ENCODE peak calls at places on chromosome 20, in seven cellular contexts. One of them, this sample, is unnamed.

GRCh38 chr20:12318043-12318442 is 400.4 kb downstream of the BTBD3 start:
- DNase-seq in activated naive CD4-positive, alpha-beta T cell treated with anti-CD3 and anti-CD28 coated beads, Interleukin-2, amount 50 U/mL, for 16 hours: no peak
- DNase-seq in activated CD4-positive, alpha-beta T cell treated with anti-CD3 and anti-CD28 coated beads, Interleukin-2, amount 10 ng/mL, durations not matched to agents 7 days and 5 days: no peak
- DNase-seq in SK-N-SH: no peak
- DNase-seq in nephron progenitor cell: no peak
- DNase-seq in occipital lobe: no peak
- DNase-seq in T-helper 22 cell: no peak
- DNase-seq in this sample: no peak

GRCh38 chr20:36314734-36315544 is 8.8 kb downstream of the DLGAP4 start:
- DNase-seq in activated naive CD4-positive, alpha-beta T cell treated with anti-CD3 and anti-CD28 coated beads, Interleukin-2, amount 50 U/mL, for 16 hours: no peak
- DNase-seq in activated CD4-positive, alpha-beta T cell treated with anti-CD3 and anti-CD28 coated beads, Interleukin-2, amount 10 ng/mL, durations not matched to agents 7 days and 5 days: no peak
- DNase-seq in SK-N-SH: no peak
- DNase-seq in nephron progenitor cell: no peak
- DNase-seq in occipital lobe: no peak
- DNase-seq in T-helper 22 cell: no peak
- DNase-seq in this sample: no peak

GRCh38 chr20:6780414-6780813 is 12.9 kb downstream of the BMP2 start:
- DNase-seq in activated naive CD4-positive, alpha-beta T cell treated with anti-CD3 and anti-CD28 coated beads, Interleukin-2, amount 50 U/mL, for 16 hours: no peak
- DNase-seq in activated CD4-positive, alpha-beta T cell treated with anti-CD3 and anti-CD28 coated beads, Interleukin-2, amount 10 ng/mL, durations not matched to agents 7 days and 5 days: no peak
- DNase-seq in SK-N-SH: peak; percentile 17
- DNase-seq in nephron progenitor cell: no peak
- DNase-seq in occipital lobe: no peak
- DNase-seq in T-helper 22 cell: no peak
- DNase-seq in this sample: no peak

GRCh38 chr20:19699132-19699971 is 58.7 kb upstream of the RIN2 start:
- DNase-seq in activated naive CD4-positive, alpha-beta T cell treated with anti-CD3 and anti-CD28 coated beads, Interleukin-2, amount 50 U/mL, for 16 hours: no peak
- DNase-seq in activated CD4-positive, alpha-beta T cell treated with anti-CD3 and anti-CD28 coated beads, Interleukin-2, amount 10 ng/mL, durations not matched to agents 7 days and 5 days: no peak
- DNase-seq in SK-N-SH: no peak
- DNase-seq in nephron progenitor cell: no peak
- DNase-seq in occipital lobe: no peak
- DNase-seq in T-helper 22 cell: no peak
- DNase-seq in this sample: no peak

GRCh38 chr20:21569586-21569985 is 55.7 kb upstream of the NKX2-2 start:
- DNase-seq in activated naive CD4-positive, alpha-beta T cell treated with anti-CD3 and anti-CD28 coated beads, Interleukin-2, amount 50 U/mL, for 16 hours: no peak
- DNase-seq in activated CD4-positive, alpha-beta T cell treated with anti-CD3 and anti-CD28 coated beads, Interleukin-2, amount 10 ng/mL, durations not matched to agents 7 days and 5 days: no peak
- DNase-seq in SK-N-SH: no peak
- DNase-seq in nephron progenitor cell: no peak
- DNase-seq in occipital lobe: no peak
- DNase-seq in T-helper 22 cell: no peak
- DNase-seq in this sample: no peak

GRCh38 chr20:35320396-35321126 is 28.3 kb upstream of the FAM83C start:
- DNase-seq in activated naive CD4-positive, alpha-beta T cell treated with anti-CD3 and anti-CD28 coated beads, Interleukin-2, amount 50 U/mL, for 16 hours: no peak
- DNase-seq in activated CD4-positive, alpha-beta T cell treated with anti-CD3 and anti-CD28 coated beads, Interleukin-2, amount 10 ng/mL, durations not matched to agents 7 days and 5 days: no peak
- DNase-seq in SK-N-SH: no peak
- DNase-seq in nephron progenitor cell: no peak
- DNase-seq in occipital lobe: no peak
- DNase-seq in T-helper 22 cell: no peak
- DNase-seq in this sample: no peak

GRCh38 chr20:63129991-63130653 is 85.8 kb downstream of the YTHDF1 start:
- DNase-seq in activated naive CD4-positive, alpha-beta T cell treated with anti-CD3 and anti-CD28 coated beads, Interleukin-2, amount 50 U/mL, for 16 hours: no peak
- DNase-seq in activated CD4-positive, alpha-beta T cell treated with anti-CD3 and anti-CD28 coated beads, Interleukin-2, amount 10 ng/mL, durations not matched to agents 7 days and 5 days: no peak
- DNase-seq in SK-N-SH: no peak
- DNase-seq in nephron progenitor cell: peak; percentile 4
- DNase-seq in occipital lobe: no peak
- DNase-seq in T-helper 22 cell: no peak
- DNase-seq in this sample: no peak

GRCh38 chr20:61442075-61442670 is 190.1 kb downstream of the CDH4 start:
- DNase-seq in activated naive CD4-positive, alpha-beta T cell treated with anti-CD3 and anti-CD28 coated beads, Interleukin-2, amount 50 U/mL, for 16 hours: no peak
- DNase-seq in activated CD4-positive, alpha-beta T cell treated with anti-CD3 and anti-CD28 coated beads, Interleukin-2, amount 10 ng/mL, durations not matched to agents 7 days and 5 days: no peak
- DNase-seq in SK-N-SH: no peak
- DNase-seq in nephron progenitor cell: no peak
- DNase-seq in occipital lobe: no peak
- DNase-seq in T-helper 22 cell: no peak
- DNase-seq in this sample: no peak

GRCh38 chr20:48875914-48876240 is 45.6 kb upstream of the ARFGEF2 start:
- DNase-seq in activated naive CD4-positive, alpha-beta T cell treated with anti-CD3 and anti-CD28 coated beads, Interleukin-2, amount 50 U/mL, for 16 hours: no peak
- DNase-seq in activated CD4-positive, alpha-beta T cell treated with anti-CD3 and anti-CD28 coated beads, Interleukin-2, amount 10 ng/mL, durations not matched to agents 7 days and 5 days: no peak
- DNase-seq in SK-N-SH: no peak
- DNase-seq in nephron progenitor cell: no peak
- DNase-seq in occipital lobe: no peak
- DNase-seq in T-helper 22 cell: no peak
- DNase-seq in this sample: no peak

GRCh38 chr20:31721408-31722332 is 998 bp downstream of the BCL2L1 start:
- DNase-seq in activated naive CD4-positive, alpha-beta T cell treated with anti-CD3 and anti-CD28 coated beads, Interleukin-2, amount 50 U/mL, for 16 hours: peak; percentile 17
- DNase-seq in activated CD4-positive, alpha-beta T cell treated with anti-CD3 and anti-CD28 coated beads, Interleukin-2, amount 10 ng/mL, durations not matched to agents 7 days and 5 days: no peak
- DNase-seq in SK-N-SH: no peak
- DNase-seq in nephron progenitor cell: no peak
- DNase-seq in occipital lobe: no peak
- DNase-seq in T-helper 22 cell: no peak
- DNase-seq in this sample: no peak

GRCh38 chr20:41619360-41620115 is 1.4 kb upstream of the CHD6 start:
- DNase-seq in activated naive CD4-positive, alpha-beta T cell treated with anti-CD3 and anti-CD28 coated beads, Interleukin-2, amount 50 U/mL, for 16 hours: no peak
- DNase-seq in activated CD4-positive, alpha-beta T cell treated with anti-CD3 and anti-CD28 coated beads, Interleukin-2, amount 10 ng/mL, durations not matched to agents 7 days and 5 days: no peak
- DNase-seq in SK-N-SH: peak; percentile 30
- DNase-seq in nephron progenitor cell: no peak
- DNase-seq in occipital lobe: no peak
- DNase-seq in T-helper 22 cell: no peak
- DNase-seq in this sample: no peak

GRCh38 chr20:46785958-46786357 is 76.5 kb downstream of the SLC2A10 start:
- DNase-seq in activated naive CD4-positive, alpha-beta T cell treated with anti-CD3 and anti-CD28 coated beads, Interleukin-2, amount 50 U/mL, for 16 hours: no peak
- DNase-seq in activated CD4-positive, alpha-beta T cell treated with anti-CD3 and anti-CD28 coated beads, Interleukin-2, amount 10 ng/mL, durations not matched to agents 7 days and 5 days: no peak
- DNase-seq in SK-N-SH: no peak
- DNase-seq in nephron progenitor cell: no peak
- DNase-seq in occipital lobe: no peak
- DNase-seq in T-helper 22 cell: no peak
- DNase-seq in this sample: no peak

GRCh38 chr20:20864346-20865096 is 152.1 kb upstream of the RALGAPA2 start:
- DNase-seq in activated naive CD4-positive, alpha-beta T cell treated with anti-CD3 and anti-CD28 coated beads, Interleukin-2, amount 50 U/mL, for 16 hours: no peak
- DNase-seq in activated CD4-positive, alpha-beta T cell treated with anti-CD3 and anti-CD28 coated beads, Interleukin-2, amount 10 ng/mL, durations not matched to agents 7 days and 5 days: no peak
- DNase-seq in SK-N-SH: no peak
- DNase-seq in nephron progenitor cell: no peak
- DNase-seq in occipital lobe: no peak
- DNase-seq in T-helper 22 cell: no peak
- DNase-seq in this sample: no peak

GRCh38 chr20:63138855-63139341 is 77.0 kb downstream of the YTHDF1 start:
- DNase-seq in activated naive CD4-positive, alpha-beta T cell treated with anti-CD3 and anti-CD28 coated beads, Interleukin-2, amount 50 U/mL, for 16 hours: no peak
- DNase-seq in activated CD4-positive, alpha-beta T cell treated with anti-CD3 and anti-CD28 coated beads, Interleukin-2, amount 10 ng/mL, durations not matched to agents 7 days and 5 days: no peak
- DNase-seq in SK-N-SH: no peak
- DNase-seq in nephron progenitor cell: no peak
- DNase-seq in occipital lobe: no peak
- DNase-seq in T-helper 22 cell: no peak
- DNase-seq in this sample: no peak

GRCh38 chr20:47150403-47151152 is 205.9 kb downstream of the ZMYND8 start:
- DNase-seq in activated naive CD4-positive, alpha-beta T cell treated with anti-CD3 and anti-CD28 coated beads, Interleukin-2, amount 50 U/mL, for 16 hours: no peak
- DNase-seq in activated CD4-positive, alpha-beta T cell treated with anti-CD3 and anti-CD28 coated beads, Interleukin-2, amount 10 ng/mL, durations not matched to agents 7 days and 5 days: peak; percentile 36
- DNase-seq in SK-N-SH: peak; percentile 82
- DNase-seq in nephron progenitor cell: peak; percentile 73
- DNase-seq in occipital lobe: peak; percentile 2
- DNase-seq in T-helper 22 cell: no peak
- DNase-seq in this sample: peak; percentile 7

GRCh38 chr20:54843891-54844290 is 368.5 kb downstream of the DOK5 start:
- DNase-seq in activated naive CD4-positive, alpha-beta T cell treated with anti-CD3 and anti-CD28 coated beads, Interleukin-2, amount 50 U/mL, for 16 hours: no peak
- DNase-seq in activated CD4-positive, alpha-beta T cell treated with anti-CD3 and anti-CD28 coated beads, Interleukin-2, amount 10 ng/mL, durations not matched to agents 7 days and 5 days: no peak
- DNase-seq in SK-N-SH: peak; percentile 41
- DNase-seq in nephron progenitor cell: no peak
- DNase-seq in occipital lobe: no peak
- DNase-seq in T-helper 22 cell: no peak
- DNase-seq in this sample: no peak

GRCh38 chr20:57047281-57048026 is 219.0 kb downstream of the BMP7 start:
- DNase-seq in activated naive CD4-positive, alpha-beta T cell treated with anti-CD3 and anti-CD28 coated beads, Interleukin-2, amount 50 U/mL, for 16 hours: no peak
- DNase-seq in activated CD4-positive, alpha-beta T cell treated with anti-CD3 and anti-CD28 coated beads, Interleukin-2, amount 10 ng/mL, durations not matched to agents 7 days and 5 days: no peak
- DNase-seq in SK-N-SH: no peak
- DNase-seq in nephron progenitor cell: no peak
- DNase-seq in occipital lobe: no peak
- DNase-seq in T-helper 22 cell: no peak
- DNase-seq in this sample: peak; percentile 38

GRCh38 chr20:4088766-4089165 is 73.4 kb upstream of the RNF24 start:
- DNase-seq in activated naive CD4-positive, alpha-beta T cell treated with anti-CD3 and anti-CD28 coated beads, Interleukin-2, amount 50 U/mL, for 16 hours: no peak
- DNase-seq in activated CD4-positive, alpha-beta T cell treated with anti-CD3 and anti-CD28 coated beads, Interleukin-2, amount 10 ng/mL, durations not matched to agents 7 days and 5 days: no peak
- DNase-seq in SK-N-SH: no peak
- DNase-seq in nephron progenitor cell: no peak
- DNase-seq in occipital lobe: no peak
- DNase-seq in T-helper 22 cell: no peak
- DNase-seq in this sample: no peak

GRCh38 chr20:37359836-37360235 is 13.9 kb downstream of the SRC start:
- DNase-seq in activated naive CD4-positive, alpha-beta T cell treated with anti-CD3 and anti-CD28 coated beads, Interleukin-2, amount 50 U/mL, for 16 hours: no peak
- DNase-seq in activated CD4-positive, alpha-beta T cell treated with anti-CD3 and anti-CD28 coated beads, Interleukin-2, amount 10 ng/mL, durations not matched to agents 7 days and 5 days: no peak
- DNase-seq in SK-N-SH: no peak
- DNase-seq in nephron progenitor cell: no peak
- DNase-seq in occipital lobe: no peak
- DNase-seq in T-helper 22 cell: no peak
- DNase-seq in this sample: no peak

GRCh38 chr20:25040438-25040831 is 17.5 kb downstream of the ACSS1 start:
- DNase-seq in activated naive CD4-positive, alpha-beta T cell treated with anti-CD3 and anti-CD28 coated beads, Interleukin-2, amount 50 U/mL, for 16 hours: no peak
- DNase-seq in activated CD4-positive, alpha-beta T cell treated with anti-CD3 and anti-CD28 coated beads, Interleukin-2, amount 10 ng/mL, durations not matched to agents 7 days and 5 days: no peak
- DNase-seq in SK-N-SH: no peak
- DNase-seq in nephron progenitor cell: no peak
- DNase-seq in occipital lobe: no peak
- DNase-seq in T-helper 22 cell: no peak
- DNase-seq in this sample: no peak

GRCh38 chr20:35506179-35506578 is 23.3 kb downstream of the C20orf173 start:
- DNase-seq in activated naive CD4-positive, alpha-beta T cell treated with anti-CD3 and anti-CD28 coated beads, Interleukin-2, amount 50 U/mL, for 16 hours: no peak
- DNase-seq in activated CD4-positive, alpha-beta T cell treated with anti-CD3 and anti-CD28 coated beads, Interleukin-2, amount 10 ng/mL, durations not matched to agents 7 days and 5 days: no peak
- DNase-seq in SK-N-SH: no peak
- DNase-seq in nephron progenitor cell: no peak
- DNase-seq in occipital lobe: no peak
- DNase-seq in T-helper 22 cell: no peak
- DNase-seq in this sample: no peak

GRCh38 chr20:24993337-24994185 is 1.0 kb upstream of the APMAP start:
- DNase-seq in activated naive CD4-positive, alpha-beta T cell treated with anti-CD3 and anti-CD28 coated beads, Interleukin-2, amount 50 U/mL, for 16 hours: no peak
- DNase-seq in activated CD4-positive, alpha-beta T cell treated with anti-CD3 and anti-CD28 coated beads, Interleukin-2, amount 10 ng/mL, durations not matched to agents 7 days and 5 days: no peak
- DNase-seq in SK-N-SH: no peak
- DNase-seq in nephron progenitor cell: no peak
- DNase-seq in occipital lobe: no peak
- DNase-seq in T-helper 22 cell: no peak
- DNase-seq in this sample: peak; percentile 18

GRCh38 chr20:49450281-49450707 is 32.2 kb downstream of the KCNB1 start:
- DNase-seq in activated naive CD4-positive, alpha-beta T cell treated with anti-CD3 and anti-CD28 coated beads, Interleukin-2, amount 50 U/mL, for 16 hours: no peak
- DNase-seq in activated CD4-positive, alpha-beta T cell treated with anti-CD3 and anti-CD28 coated beads, Interleukin-2, amount 10 ng/mL, durations not matched to agents 7 days and 5 days: no peak
- DNase-seq in SK-N-SH: peak; percentile 43
- DNase-seq in nephron progenitor cell: no peak
- DNase-seq in occipital lobe: peak; percentile 36
- DNase-seq in T-helper 22 cell: no peak
- DNase-seq in this sample: no peak

GRCh38 chr20:44501448-44501847 is 20.4 kb downstream of the SERINC3 start:
- DNase-seq in activated naive CD4-positive, alpha-beta T cell treated with anti-CD3 and anti-CD28 coated beads, Interleukin-2, amount 50 U/mL, for 16 hours: no peak
- DNase-seq in activated CD4-positive, alpha-beta T cell treated with anti-CD3 and anti-CD28 coated beads, Interleukin-2, amount 10 ng/mL, durations not matched to agents 7 days and 5 days: no peak
- DNase-seq in SK-N-SH: no peak
- DNase-seq in nephron progenitor cell: no peak
- DNase-seq in occipital lobe: no peak
- DNase-seq in T-helper 22 cell: no peak
- DNase-seq in this sample: no peak

GRCh38 chr20:15867899-15868298 is 705.3 kb downstream of the KIF16B start:
- DNase-seq in activated naive CD4-positive, alpha-beta T cell treated with anti-CD3 and anti-CD28 coated beads, Interleukin-2, amount 50 U/mL, for 16 hours: no peak
- DNase-seq in activated CD4-positive, alpha-beta T cell treated with anti-CD3 and anti-CD28 coated beads, Interleukin-2, amount 10 ng/mL, durations not matched to agents 7 days and 5 days: no peak
- DNase-seq in SK-N-SH: no peak
- DNase-seq in nephron progenitor cell: no peak
- DNase-seq in occipital lobe: no peak
- DNase-seq in T-helper 22 cell: no peak
- DNase-seq in this sample: no peak

This sample was measured in MM.1S.